ENCODE peak calls at places on chromosomes 7 and 10, in four cellular contexts. One of them, this sample, is unnamed.

GRCh38 chr7:151399305-151399601 is 10.6 kb downstream of the WDR86 start:
- DNase-seq in MM.1S: no peak
- DNase-seq in OCI-LY7: no peak
- DNase-seq in PC-3: no peak
- DNase-seq in this sample: no peak

GRCh38 chr7:38393874-38394273 is 120.4 kb upstream of the TARP start:
- DNase-seq in OCI-LY7: peak; percentile 15
- DNase-seq in MM.1S: peak; percentile 92
- DNase-seq in PC-3: no peak
- DNase-seq in this sample: no peak

GRCh38 chr10:116699049-116699782 is 43.1 kb downstream of the HSPA12A start:
- DNase-seq in PC-3: no peak
- DNase-seq in OCI-LY7: no peak
- DNase-seq in MM.1S: no peak
- DNase-seq in this sample: no peak

GRCh38 chr10:118966131-118967125 is 63.1 kb upstream of the NANOS1 start:
- DNase-seq in OCI-LY7: no peak
- DNase-seq in MM.1S: no peak
- DNase-seq in PC-3: no peak
- DNase-seq in this sample: no peak

GRCh38 chr7:92464515-92464914 is 13.2 kb downstream of the ERVW-1 start:
- DNase-seq in PC-3: no peak
- DNase-seq in OCI-LY7: no peak
- DNase-seq in MM.1S: no peak
- DNase-seq in this sample: no peak

GRCh38 chr7:70356975-70357374 is 758.7 kb downstream of the AUTS2 start:
- DNase-seq in OCI-LY7: no peak
- DNase-seq in MM.1S: no peak
- DNase-seq in PC-3: no peak
- DNase-seq in this sample: no peak

GRCh38 chr7:33444501-33444900 is 315.1 kb downstream of the BBS9 start:
- DNase-seq in OCI-LY7: no peak
- DNase-seq in MM.1S: no peak
- DNase-seq in PC-3: no peak
- DNase-seq in this sample: no peak

GRCh38 chr7:26515462-26515861 is 223.8 kb downstream of the SNX10 start:
- DNase-seq in PC-3: peak; percentile 34
- DNase-seq in MM.1S: peak; percentile 10
- DNase-seq in OCI-LY7: no peak
- DNase-seq in this sample: no peak

GRCh38 chr10:47019546-47019945 is 108.3 kb downstream of the PTPN20 start:
- DNase-seq in OCI-LY7: no peak
- DNase-seq in PC-3: no peak
- DNase-seq in MM.1S: no peak
- DNase-seq in this sample: no peak

DNA sequence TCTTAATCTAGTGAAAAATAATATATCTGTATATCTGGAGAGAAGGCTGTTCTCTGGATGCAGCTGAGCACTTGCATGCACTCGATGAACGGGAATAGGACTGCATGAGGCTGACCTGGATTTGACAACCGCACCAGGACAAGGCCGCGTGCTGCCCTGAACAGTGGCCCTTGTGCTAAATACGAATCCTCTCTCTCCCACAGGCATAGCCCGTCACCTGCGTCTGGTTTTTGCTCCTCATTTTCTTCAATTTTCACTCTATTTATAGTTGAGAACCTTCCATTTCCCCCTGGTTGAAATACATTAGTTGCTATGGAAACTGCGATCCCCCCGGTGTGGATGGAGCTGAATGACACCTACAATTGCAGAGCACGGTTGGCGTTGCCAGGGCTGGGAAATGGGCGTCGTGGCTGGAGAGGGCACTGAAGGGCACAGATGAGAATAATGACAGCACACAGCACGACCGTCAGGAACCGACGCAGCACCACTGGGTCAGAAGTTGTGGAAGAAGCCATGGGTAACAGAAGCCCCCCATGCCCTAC is 158.6 kb upstream of the PITRM1 start:
- DNase-seq in PC-3: no peak
- DNase-seq in MM.1S: no peak
- DNase-seq in OCI-LY7: no peak
- DNase-seq in this sample: no peak
- TF ChIP-seq EZH2phosphoT487 in PC-3: no peak
- TF ChIP-seq EZH2phosphoT487 in MM.1S: no peak
- TF ChIP-seq EZH2phosphoT487 in OCI-LY7: no peak
- TF ChIP-seq EZH2phosphoT487 in this sample: no peak

GRCh38 chr7:43449577-43449976 is 133.3 kb upstream of the STK17A start:
- DNase-seq in MM.1S: no peak
- DNase-seq in PC-3: no peak
- DNase-seq in OCI-LY7: no peak
- DNase-seq in this sample: no peak

GRCh38 chr7:43456200-43456599 is 126.7 kb upstream of the STK17A start:
- DNase-seq in PC-3: no peak
- DNase-seq in OCI-LY7: no peak
- DNase-seq in MM.1S: no peak
- DNase-seq in this sample: peak; percentile 43

GRCh38 chr7:43444711-43445578 is 138.0 kb upstream of the STK17A start:
- DNase-seq in MM.1S: no peak
- DNase-seq in OCI-LY7: no peak
- DNase-seq in PC-3: no peak
- DNase-seq in this sample: no peak

GRCh38 chr7:43454936-43455518 is 127.9 kb upstream of the STK17A start:
- DNase-seq in OCI-LY7: peak; percentile 46
- DNase-seq in MM.1S: peak; percentile 58
- DNase-seq in PC-3: peak; percentile 66
- DNase-seq in this sample: peak; percentile 87

DNA sequence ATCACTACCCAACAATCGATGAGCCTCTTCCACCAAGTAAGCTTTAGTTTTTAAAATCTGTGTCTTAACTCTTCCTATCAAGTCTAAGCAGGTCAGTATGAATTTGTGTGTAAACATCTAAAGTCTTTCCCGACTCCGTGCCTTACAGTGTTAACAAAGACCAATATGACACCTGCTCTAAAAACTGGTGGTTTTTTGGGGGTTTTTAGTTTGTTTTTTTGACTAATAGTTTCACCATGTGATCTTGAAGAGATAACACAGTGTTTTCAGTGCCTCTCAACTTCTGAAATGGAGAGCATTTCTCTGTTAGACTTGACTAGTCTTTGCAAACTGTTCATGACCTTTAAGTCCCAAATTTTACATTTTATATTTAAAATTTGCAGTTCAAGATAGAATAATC is 132.0 kb upstream of the STK17A start:
- DNase-seq in MM.1S: no peak
- DNase-seq in PC-3: no peak
- DNase-seq in OCI-LY7: no peak
- DNase-seq in this sample: no peak
- H3K4me1 ChIP-seq in MM.1S: peaks cover 4% of the 10 kb centered on the region
- H3K4me1 ChIP-seq in PC-3: no peaks in the 10 kb centered on the region
- H3K4me1 ChIP-seq in OCI-LY7: no peaks in the 10 kb centered on the region
- H3K4me1 ChIP-seq in this sample: peaks cover 23% of the 10 kb centered on the region

GRCh38 chr10:59362184-59362966 is at the start of gene FAM13C:
- DNase-seq in PC-3: peak; percentile 70
- DNase-seq in MM.1S: peak; percentile 64
- DNase-seq in OCI-LY7: no peak
- DNase-seq in this sample: peak; percentile 85

GRCh38 chr10:59361659-59362183 is 628 bp downstream of the FAM13C start:
- DNase-seq in OCI-LY7: no peak
- DNase-seq in MM.1S: no peak
- DNase-seq in PC-3: peak; percentile 29
- DNase-seq in this sample: no peak

GRCh38 chr10:59363446-59363958 is 1.2 kb upstream of the FAM13C start:
- DNase-seq in PC-3: no peak
- DNase-seq in MM.1S: no peak
- DNase-seq in OCI-LY7: no peak
- DNase-seq in this sample: no peak

GRCh38 chr10:59360605-59361515 is 1.5 kb downstream of the FAM13C start:
- DNase-seq in MM.1S: no peak
- DNase-seq in OCI-LY7: no peak
- DNase-seq in PC-3: no peak
- DNase-seq in this sample: no peak

GRCh38 chr10:59362991-59363390 is 642 bp upstream of the FAM13C start:
- DNase-seq in OCI-LY7: no peak
- DNase-seq in PC-3: peak; percentile 58
- DNase-seq in MM.1S: no peak
- DNase-seq in this sample: peak; percentile 81
- TF ChIP-seq EZH2phosphoT487 in OCI-LY7: no peak
- TF ChIP-seq EZH2phosphoT487 in PC-3: no peak
- TF ChIP-seq EZH2phosphoT487 in MM.1S: no peak
- TF ChIP-seq EZH2phosphoT487 in this sample: no peak

GRCh38 chr10:58438340-58438739 is 53.1 kb downstream of the TFAM start:
- DNase-seq in MM.1S: no peak
- DNase-seq in PC-3: peak; percentile 66
- DNase-seq in OCI-LY7: no peak
- DNase-seq in this sample: no peak
- H3K4me1 ChIP-seq in MM.1S: peaks cover 15% of the 10 kb centered on the region
- H3K4me1 ChIP-seq in PC-3: peaks cover 48% of the 10 kb centered on the region
- H3K4me1 ChIP-seq in OCI-LY7: peaks cover 5% of the 10 kb centered on the region
- H3K4me1 ChIP-seq in this sample: peaks cover 8% of the 10 kb centered on the region

DNA sequence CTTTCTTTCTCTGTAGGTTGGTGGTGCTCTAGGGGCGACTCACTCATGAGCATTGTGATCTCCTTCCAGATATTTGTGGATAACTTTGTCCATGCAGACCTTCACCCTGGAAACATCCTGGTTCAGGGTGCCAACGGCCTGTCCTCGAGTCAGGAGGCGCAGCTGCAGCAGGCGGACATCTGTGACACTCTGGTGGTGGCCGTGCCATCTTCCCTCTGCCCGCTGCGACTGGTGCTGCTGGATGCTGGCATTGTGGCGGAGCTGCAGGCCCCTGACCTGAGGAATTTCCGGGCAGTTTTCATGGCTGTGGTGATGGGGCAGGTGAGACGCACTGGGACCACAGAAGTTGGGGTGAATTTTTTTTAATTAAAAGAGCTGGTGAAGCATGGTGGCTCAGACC is 9.6 kb upstream of the NDUFB2 start:
- DNase-seq in PC-3: no peak
- DNase-seq in OCI-LY7: no peak
- DNase-seq in MM.1S: no peak
- DNase-seq in this sample: no peak
- TF ChIP-seq EZH2phosphoT487 in PC-3: no peak
- TF ChIP-seq EZH2phosphoT487 in OCI-LY7: no peak
- TF ChIP-seq EZH2phosphoT487 in MM.1S: no peak
- TF ChIP-seq EZH2phosphoT487 in this sample: no peak

DNA sequence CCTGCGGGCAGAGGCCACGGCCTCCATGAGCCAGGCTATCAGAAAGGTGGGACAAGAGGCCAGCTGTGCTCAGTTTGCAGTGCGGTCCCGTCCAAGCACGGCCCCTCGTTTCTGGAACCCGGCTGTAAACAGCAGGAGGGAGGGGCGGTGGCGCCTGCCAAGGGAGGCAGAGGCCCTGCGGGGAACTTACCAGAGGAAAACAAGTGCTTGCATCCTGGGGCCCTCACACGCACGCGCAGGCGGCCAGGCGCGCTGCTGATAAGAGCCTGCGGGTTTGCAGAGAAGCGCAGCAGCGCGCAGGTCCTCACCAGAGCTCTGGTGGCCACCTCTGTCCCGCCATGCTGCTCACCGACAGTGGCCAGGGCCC is 10.7 kb downstream of the GPR146 start:
- DNase-seq in PC-3: no peak
- DNase-seq in OCI-LY7: no peak
- DNase-seq in MM.1S: no peak
- DNase-seq in this sample: no peak
- H3K4me1 ChIP-seq in PC-3: no peaks in the 10 kb centered on the region
- H3K4me1 ChIP-seq in OCI-LY7: peaks cover 32% of the 10 kb centered on the region
- H3K4me1 ChIP-seq in MM.1S: no peaks in the 10 kb centered on the region
- H3K4me1 ChIP-seq in this sample: peaks cover 10% of the 10 kb centered on the region

This sample was measured in GM23338.